ENCODE peak calls at places on chromosomes 4 and X, in seven cellular contexts. One of them, this sample, is unnamed.
A peak's percentile ranks its signal among the peaks of the same experiment; 100 is the strongest.

GRCh38 chrX:43581888-43582539 is 74.1 kb upstream of the MAOA start:
- DNase-seq in AG09309: no peak
- DNase-seq in ovary: no peak
- DNase-seq in AG10803: no peak
- DNase-seq in right atrium auricular region: no peak
- DNase-seq in body of pancreas: no peak
- DNase-seq in MM.1S: no peak
- DNase-seq in this sample: no peak

GRCh38 chr4:8844976-8845690 is 26.5 kb downstream of the HMX1 start:
- DNase-seq in AG09309: no peak
- DNase-seq in ovary: no peak
- DNase-seq in AG10803: no peak
- DNase-seq in right atrium auricular region: no peak
- DNase-seq in body of pancreas: peak; percentile 1
- DNase-seq in MM.1S: no peak
- DNase-seq in this sample: no peak

GRCh38 chr4:77052352-77052751 is 23.4 kb downstream of the CCNI start:
- DNase-seq in AG09309: no peak
- DNase-seq in ovary: no peak
- DNase-seq in AG10803: peak; percentile 84
- DNase-seq in right atrium auricular region: no peak
- DNase-seq in body of pancreas: peak; percentile 61
- DNase-seq in MM.1S: peak; percentile 46
- DNase-seq in this sample: peak; percentile 57

GRCh38 chrX:85569691-85570090 is 190.2 kb upstream of the POF1B start:
- DNase-seq in AG09309: no peak
- DNase-seq in ovary: no peak
- DNase-seq in AG10803: no peak
- DNase-seq in right atrium auricular region: no peak
- DNase-seq in body of pancreas: no peak
- DNase-seq in MM.1S: no peak
- DNase-seq in this sample: no peak

GRCh38 chr4:165507381-165507780 is 128.6 kb downstream of the CPE start:
- DNase-seq in AG09309: no peak
- DNase-seq in ovary: no peak
- DNase-seq in AG10803: no peak
- DNase-seq in right atrium auricular region: no peak
- DNase-seq in body of pancreas: no peak
- DNase-seq in MM.1S: no peak
- DNase-seq in this sample: no peak

GRCh38 chr4:52612341-52612740 is 46.8 kb downstream of the USP46 start:
- DNase-seq in AG09309: no peak
- DNase-seq in ovary: no peak
- DNase-seq in AG10803: no peak
- DNase-seq in right atrium auricular region: no peak
- DNase-seq in body of pancreas: no peak
- DNase-seq in MM.1S: no peak
- DNase-seq in this sample: no peak

GRCh38 chrX:70096052-70096451 is 33.8 kb downstream of the OTUD6A start:
- DNase-seq in AG09309: no peak
- DNase-seq in ovary: no peak
- DNase-seq in AG10803: peak; percentile 21
- DNase-seq in right atrium auricular region: no peak
- DNase-seq in body of pancreas: no peak
- DNase-seq in MM.1S: no peak
- DNase-seq in this sample: no peak

GRCh38 chr4:109301691-109302365 is 630 bp downstream of the COL25A1 start:
- DNase-seq in AG09309: no peak
- DNase-seq in ovary: peak; percentile 12
- DNase-seq in AG10803: no peak
- DNase-seq in right atrium auricular region: no peak
- DNase-seq in body of pancreas: peak; percentile 8
- DNase-seq in MM.1S: no peak
- DNase-seq in this sample: no peak

GRCh38 chr4:88456757-88457306 is at the start of gene HERC5:
- DNase-seq in AG09309: peak; percentile 43
- DNase-seq in ovary: peak; percentile 94
- DNase-seq in AG10803: peak; percentile 76
- DNase-seq in right atrium auricular region: peak; percentile 95
- DNase-seq in body of pancreas: peak; percentile 93
- DNase-seq in MM.1S: peak; percentile 97
- DNase-seq in this sample: peak; percentile 95

GRCh38 chr4:167424338-167425256 is 190.3 kb upstream of the SPOCK3 start:
- DNase-seq in AG09309: no peak
- DNase-seq in ovary: peak; percentile 5
- DNase-seq in AG10803: no peak
- DNase-seq in right atrium auricular region: no peak
- DNase-seq in body of pancreas: no peak
- DNase-seq in MM.1S: no peak
- DNase-seq in this sample: no peak

GRCh38 chrX:111020283-111020682 is 75.7 kb upstream of the PAK3 start:
- DNase-seq in AG09309: no peak
- DNase-seq in ovary: no peak
- DNase-seq in AG10803: no peak
- DNase-seq in right atrium auricular region: no peak
- DNase-seq in body of pancreas: no peak
- DNase-seq in MM.1S: no peak
- DNase-seq in this sample: no peak

GRCh38 chrX:11151799-11152591 is 40.9 kb downstream of the HCCS start:
- DNase-seq in AG09309: no peak
- DNase-seq in ovary: no peak
- DNase-seq in AG10803: no peak
- DNase-seq in right atrium auricular region: no peak
- DNase-seq in body of pancreas: no peak
- DNase-seq in MM.1S: no peak
- DNase-seq in this sample: no peak

GRCh38 chrX:119218198-119218597 is 17.9 kb upstream of the PGRMC1 start:
- DNase-seq in AG09309: no peak
- DNase-seq in ovary: no peak
- DNase-seq in AG10803: no peak
- DNase-seq in right atrium auricular region: no peak
- DNase-seq in body of pancreas: no peak
- DNase-seq in MM.1S: no peak
- DNase-seq in this sample: peak; percentile 44

GRCh38 chr4:28702571-28702970 is 1841.9 kb downstream of the STIM2 start:
- DNase-seq in AG09309: peak; percentile 5
- DNase-seq in ovary: no peak
- DNase-seq in AG10803: peak; percentile 25
- DNase-seq in right atrium auricular region: no peak
- DNase-seq in body of pancreas: no peak
- DNase-seq in MM.1S: no peak
- DNase-seq in this sample: no peak

GRCh38 chr4:153539058-153539826 is 73.1 kb downstream of the TMEM131L start:
- DNase-seq in AG09309: no peak
- DNase-seq in ovary: no peak
- DNase-seq in AG10803: no peak
- DNase-seq in right atrium auricular region: no peak
- DNase-seq in body of pancreas: peak; percentile 72
- DNase-seq in MM.1S: no peak
- DNase-seq in this sample: no peak

GRCh38 chr4:2793920-2794706 is 1.2 kb downstream of the SH3BP2 start:
- DNase-seq in AG09309: no peak
- DNase-seq in ovary: peak; percentile 52
- DNase-seq in AG10803: peak; percentile 68
- DNase-seq in right atrium auricular region: no peak
- DNase-seq in body of pancreas: peak; percentile 67
- DNase-seq in MM.1S: no peak
- DNase-seq in this sample: peak; percentile 42

GRCh38 chrX:97367149-97367548 is 483.4 kb downstream of the RPA4 start:
- DNase-seq in AG09309: peak; percentile 14
- DNase-seq in ovary: no peak
- DNase-seq in AG10803: peak; percentile 63
- DNase-seq in right atrium auricular region: no peak
- DNase-seq in body of pancreas: no peak
- DNase-seq in MM.1S: no peak
- DNase-seq in this sample: peak; percentile 31

GRCh38 chr4:77433102-77433733 is 172.4 kb upstream of the CXCL13 start:
- DNase-seq in AG09309: no peak
- DNase-seq in ovary: no peak
- DNase-seq in AG10803: peak; percentile 12
- DNase-seq in right atrium auricular region: no peak
- DNase-seq in body of pancreas: peak; percentile 15
- DNase-seq in MM.1S: peak; percentile 87
- DNase-seq in this sample: no peak

GRCh38 chr4:182593864-182594263 is 323.3 kb downstream of the DCTD start:
- DNase-seq in AG09309: no peak
- DNase-seq in ovary: no peak
- DNase-seq in AG10803: peak; percentile 26
- DNase-seq in right atrium auricular region: no peak
- DNase-seq in body of pancreas: no peak
- DNase-seq in MM.1S: no peak
- DNase-seq in this sample: no peak

GRCh38 chr4:146647615-146648383 is 9.1 kb downstream of the POU4F2 start:
- DNase-seq in AG09309: no peak
- DNase-seq in ovary: no peak
- DNase-seq in AG10803: no peak
- DNase-seq in right atrium auricular region: no peak
- DNase-seq in body of pancreas: no peak
- DNase-seq in MM.1S: no peak
- DNase-seq in this sample: no peak

GRCh38 chrX:124388562-124388961 is 42.2 kb downstream of the SH2D1A start:
- DNase-seq in AG09309: peak; percentile 14
- DNase-seq in ovary: peak; percentile 28
- DNase-seq in AG10803: peak; percentile 46
- DNase-seq in right atrium auricular region: peak; percentile 62
- DNase-seq in body of pancreas: peak; percentile 56
- DNase-seq in MM.1S: peak; percentile 72
- DNase-seq in this sample: peak; percentile 55

GRCh38 chr4:126766266-126766665 is 866.5 kb upstream of the INTU start:
- DNase-seq in AG09309: no peak
- DNase-seq in ovary: no peak
- DNase-seq in AG10803: no peak
- DNase-seq in right atrium auricular region: no peak
- DNase-seq in body of pancreas: no peak
- DNase-seq in MM.1S: no peak
- DNase-seq in this sample: peak; percentile 32

GRCh38 chr4:74365761-74366160 is 816 bp downstream of the EREG start:
- DNase-seq in AG09309: no peak
- DNase-seq in ovary: peak; percentile 17
- DNase-seq in AG10803: no peak
- DNase-seq in right atrium auricular region: no peak
- DNase-seq in body of pancreas: peak; percentile 66
- DNase-seq in MM.1S: no peak
- DNase-seq in this sample: no peak

GRCh38 chr4:143140696-143141095 is 44.0 kb upstream of the USP38 start:
- DNase-seq in AG09309: no peak
- DNase-seq in ovary: no peak
- DNase-seq in AG10803: no peak
- DNase-seq in right atrium auricular region: no peak
- DNase-seq in body of pancreas: no peak
- DNase-seq in MM.1S: no peak
- DNase-seq in this sample: no peak

GRCh38 chrX:40107291-40108083 is 9.7 kb upstream of the BCOR start:
- DNase-seq in AG09309: no peak
- DNase-seq in ovary: peak; percentile 53
- DNase-seq in AG10803: no peak
- DNase-seq in right atrium auricular region: peak; percentile 87
- DNase-seq in body of pancreas: peak; percentile 75
- DNase-seq in MM.1S: peak; percentile 19
- DNase-seq in this sample: peak; percentile 66

GRCh38 chr4:139934336-139934735 is 219.6 kb downstream of the MAML3 start:
- DNase-seq in AG09309: no peak
- DNase-seq in ovary: peak; percentile 45
- DNase-seq in AG10803: peak; percentile 62
- DNase-seq in right atrium auricular region: no peak
- DNase-seq in body of pancreas: peak; percentile 16
- DNase-seq in MM.1S: no peak
- DNase-seq in this sample: peak; percentile 77

GRCh38 chr4:7738458-7739076 is 201.1 kb downstream of the AFAP1 start:
- DNase-seq in AG09309: no peak
- DNase-seq in ovary: no peak
- DNase-seq in AG10803: no peak
- DNase-seq in right atrium auricular region: no peak
- DNase-seq in body of pancreas: no peak
- DNase-seq in MM.1S: no peak
- DNase-seq in this sample: no peak

GRCh38 chr4:159655547-159655946 is 552.7 kb downstream of the RAPGEF2 start:
- DNase-seq in AG09309: no peak
- DNase-seq in ovary: no peak
- DNase-seq in AG10803: no peak
- DNase-seq in right atrium auricular region: no peak
- DNase-seq in body of pancreas: no peak
- DNase-seq in MM.1S: no peak
- DNase-seq in this sample: no peak

GRCh38 chr4:61180405-61180804 is 19.7 kb upstream of the ADGRL3 start:
- DNase-seq in AG09309: no peak
- DNase-seq in ovary: no peak
- DNase-seq in AG10803: no peak
- DNase-seq in right atrium auricular region: no peak
- DNase-seq in body of pancreas: no peak
- DNase-seq in MM.1S: no peak
- DNase-seq in this sample: no peak

GRCh38 chr4:14902337-14902736 is 99.9 kb upstream of the CPEB2 start:
- DNase-seq in AG09309: no peak
- DNase-seq in ovary: no peak
- DNase-seq in AG10803: no peak
- DNase-seq in right atrium auricular region: no peak
- DNase-seq in body of pancreas: no peak
- DNase-seq in MM.1S: no peak
- DNase-seq in this sample: no peak
- TF ChIP-seq CTCF in AG09309: no peak
- TF ChIP-seq CTCF in ovary: no peak
- TF ChIP-seq CTCF in AG10803: no peak
- TF ChIP-seq CTCF in right atrium auricular region: no peak
- TF ChIP-seq CTCF in body of pancreas: no peak
- TF ChIP-seq CTCF in MM.1S: no peak
- TF ChIP-seq CTCF in this sample: no peak

GRCh38 chrX:68916891-68917290 is 88.1 kb downstream of the EFNB1 start:
- DNase-seq in AG09309: no peak
- DNase-seq in ovary: no peak
- DNase-seq in AG10803: no peak
- DNase-seq in right atrium auricular region: no peak
- DNase-seq in body of pancreas: no peak
- DNase-seq in MM.1S: no peak
- DNase-seq in this sample: no peak
- H3K4me3 ChIP-seq in AG09309: no peak overlapping the region
- H3K4me3 ChIP-seq in ovary: no peak overlapping the region
- H3K4me3 ChIP-seq in AG10803: no peak overlapping the region
- H3K4me3 ChIP-seq in right atrium auricular region: no peak overlapping the region
- H3K4me3 ChIP-seq in body of pancreas: no peak overlapping the region
- H3K4me3 ChIP-seq in MM.1S: no peak overlapping the region
- H3K4me3 ChIP-seq in this sample: no peak overlapping the region

GRCh38 chr4:174259580-174259979 is 23.9 kb downstream of the FBXO8 start:
- DNase-seq in AG09309: no peak
- DNase-seq in ovary: no peak
- DNase-seq in AG10803: no peak
- DNase-seq in right atrium auricular region: no peak
- DNase-seq in body of pancreas: no peak
- DNase-seq in MM.1S: no peak
- DNase-seq in this sample: no peak
- TF ChIP-seq CTCF in AG09309: no peak
- TF ChIP-seq CTCF in ovary: no peak
- TF ChIP-seq CTCF in AG10803: no peak
- TF ChIP-seq CTCF in right atrium auricular region: no peak
- TF ChIP-seq CTCF in body of pancreas: no peak
- TF ChIP-seq CTCF in MM.1S: no peak
- TF ChIP-seq CTCF in this sample: no peak

DNA sequence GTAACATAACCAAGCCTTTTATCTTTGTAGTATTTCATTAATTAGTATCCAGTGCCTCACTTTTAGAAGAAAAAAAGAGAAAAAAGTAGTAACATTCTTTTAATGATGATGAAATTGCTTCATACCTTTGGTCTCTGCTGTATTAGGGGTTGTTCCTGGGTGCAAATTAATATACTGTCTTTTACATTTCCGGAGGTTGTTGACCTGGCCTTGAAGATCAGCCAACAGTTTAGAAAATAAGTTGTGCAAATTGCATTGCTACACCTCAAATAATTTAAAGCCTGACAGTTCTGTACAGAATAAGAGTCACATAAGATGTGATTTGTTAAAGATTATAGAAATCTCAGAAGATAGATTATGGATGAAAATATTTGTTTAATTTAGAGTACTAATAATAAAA is 3.8 kb downstream of the NFKB1 start:
- DNase-seq in AG09309: no peak
- DNase-seq in ovary: no peak
- DNase-seq in AG10803: no peak
- DNase-seq in right atrium auricular region: no peak
- DNase-seq in body of pancreas: no peak
- DNase-seq in MM.1S: no peak
- DNase-seq in this sample: no peak
- H3K4me3 ChIP-seq in AG09309: no peak overlapping the region
- H3K4me3 ChIP-seq in ovary: no peak overlapping the region
- H3K4me3 ChIP-seq in AG10803: no peak overlapping the region
- H3K4me3 ChIP-seq in right atrium auricular region: no peak overlapping the region
- H3K4me3 ChIP-seq in body of pancreas: no peak overlapping the region
- H3K4me3 ChIP-seq in MM.1S: no peak overlapping the region
- H3K4me3 ChIP-seq in this sample: no peak overlapping the region

This sample was measured in foreskin fibroblast.